ENCODE peak calls at places on chromosomes 5 and 9, in nine cellular contexts. X is mammary epithelial cell, Z is RWPE1, I is endodermal cell, T is endothelial cell of umbilical vein, P is brain microvascular endothelial cell, B is body of pancreas, C is psoas muscle, Q is GM06990. V is an unnamed sample.

GRCh38 chr9:131654857-131655577 is 84.9 kb downstream of the RAPGEF1 start:
- DNase-seq in Q (no peak), X (no peak), C (no peak), I (no peak), P (no peak), B (peak), Z (no peak), T (no peak), V (no peak)

GRCh38 chr9:2180704-2181103 is 165.6 kb downstream of the SMARCA2 start:
- DNase-seq in P (no peak), X (no peak), I (no peak), Q (no peak), C (no peak), B (no peak), T (no peak), Z (no peak), V (no peak)

GRCh38 chr9:107733530-107733907 is 243.9 kb upstream of the KLF4 start:
- DNase-seq in I (no peak), Z (no peak), X (no peak), B (peak), Q (no peak), T (peak), P (no peak), C (peak), V (peak)

GRCh38 chr5:62534461-62535236 is 44.0 kb upstream of the LRRC70 start:
- DNase-seq in Z (no peak), C (no peak), I (no peak), X (no peak), P (no peak), T (no peak), Q (no peak), B (no peak), V (no peak)

GRCh38 chr5:67880358-67880810 is 335.2 kb upstream of the PIK3R1 start:
- DNase-seq in I (no peak), B (no peak), P (no peak), X (peak), C (no peak), Z (no peak), T (no peak), Q (no peak), V (no peak)

GRCh38 chr9:37902804-37903580 is 935 bp downstream of the SLC25A51 start:
- DNase-seq in Q (no peak), I (no peak), Z (peak), B (no peak), X (peak), C (no peak), T (peak), P (peak), V (peak)

GRCh38 chr5:317086-317811 is 4.3 kb upstream of the AHRR start:
- DNase-seq in B (no peak), T (peak), Q (peak), P (peak), I (peak), X (peak), C (no peak), Z (peak), V (peak)

GRCh38 chr5:167764650-167765289 is 526.7 kb upstream of the WWC1 start:
- DNase-seq in B (no peak), Q (no peak), T (no peak), Z (no peak), P (no peak), X (no peak), I (peak), C (no peak), V (no peak)

GRCh38 chr5:7850533-7851239 is at the start of gene CFAP90:
- DNase-seq in Q (no peak), T (peak), B (peak), P (peak), C (peak), X (no peak), I (peak), Z (no peak), V (no peak)

GRCh38 chr5:180137401-180138213 is 66.0 kb upstream of the RNF130 start:
- DNase-seq in Q (no peak), Z (no peak), X (no peak), P (no peak), C (peak), T (no peak), I (no peak), B (no peak), V (no peak)

GRCh38 chr5:138632900-138633489 is 57.8 kb upstream of the HSPA9 start:
- DNase-seq in Q (no peak), B (peak), P (peak), I (peak), C (peak), Z (no peak), T (peak), X (peak), V (peak)

GRCh38 chr9:74960548-74960947 is 7.8 kb upstream of the C9orf40 start:
- DNase-seq in I (no peak), T (no peak), P (peak), X (peak), Z (peak), Q (no peak), C (no peak), B (no peak), V (peak)

GRCh38 chr5:33848554-33848953 is 43.2 kb downstream of the ADAMTS12 start:
- DNase-seq in P (no peak), Z (no peak), I (no peak), B (no peak), T (no peak), Q (no peak), X (no peak), C (no peak), V (no peak)

GRCh38 chr9:131217321-131218031 is 58.8 kb downstream of the FAM78A start:
- DNase-seq in X (no peak), T (peak), B (no peak), C (no peak), Q (no peak), P (no peak), I (no peak), Z (no peak), V (no peak)

GRCh38 chr5:90418214-90418613 is 8.7 kb upstream of the CETN3 start:
- DNase-seq in B (no peak), X (no peak), I (no peak), C (no peak), T (no peak), Q (no peak), P (no peak), Z (no peak), V (no peak)
- TF ChIP-seq CTCF in B (no peak), X (no peak), I (no peak), C (no peak), T (no peak), Q (no peak), P (no peak), Z (no peak), V (no peak)

GRCh38 chr5:114223866-114224265 is 138.0 kb upstream of the KCNN2 start:
- DNase-seq in Z (peak), B (peak), C (no peak), X (peak), Q (peak), T (peak), I (peak), P (peak), V (peak)
- TF ChIP-seq CTCF in Z (no peak), B (no peak), C (peak), X (peak), Q (peak), T (peak), I (peak), P (peak), V (peak)

GRCh38 chr5:117182104-117182503 is 607.5 kb upstream of the SEMA6A start:
- DNase-seq in T (no peak), B (no peak), P (no peak), C (no peak), I (no peak), X (no peak), Q (no peak), Z (no peak), V (no peak)

GRCh38 chr5:117177302-117177701 is 602.7 kb upstream of the SEMA6A start:
- DNase-seq in P (no peak), I (no peak), Q (no peak), Z (no peak), C (no peak), T (no peak), X (no peak), B (no peak), V (no peak)
- TF ChIP-seq CTCF in P (no peak), I (no peak), Q (no peak), Z (no peak), C (no peak), T (no peak), X (no peak), B (no peak), V (no peak)

GRCh38 chr9:120755827-120756434 is 37.3 kb downstream of the FBXW2 start:
- DNase-seq in P (peak), B (peak), I (peak), X (peak), Z (peak), T (peak), Q (no peak), C (no peak), V (peak)

GRCh38 chr9:120758544-120758943 is 34.7 kb downstream of the FBXW2 start:
- DNase-seq in P (no peak), B (no peak), Z (no peak), X (no peak), C (no peak), T (no peak), Q (no peak), I (no peak), V (no peak)

GRCh38 chr9:120759755-120760400 is 33.3 kb downstream of the FBXW2 start:
- DNase-seq in Q (no peak), Z (no peak), I (no peak), X (no peak), T (no peak), C (no peak), B (no peak), P (no peak), V (no peak)

GRCh38 chr9:120755044-120755443 is 38.2 kb downstream of the FBXW2 start:
- DNase-seq in B (no peak), Z (no peak), I (no peak), T (no peak), C (no peak), X (no peak), Q (no peak), P (no peak), V (no peak)

DNA sequence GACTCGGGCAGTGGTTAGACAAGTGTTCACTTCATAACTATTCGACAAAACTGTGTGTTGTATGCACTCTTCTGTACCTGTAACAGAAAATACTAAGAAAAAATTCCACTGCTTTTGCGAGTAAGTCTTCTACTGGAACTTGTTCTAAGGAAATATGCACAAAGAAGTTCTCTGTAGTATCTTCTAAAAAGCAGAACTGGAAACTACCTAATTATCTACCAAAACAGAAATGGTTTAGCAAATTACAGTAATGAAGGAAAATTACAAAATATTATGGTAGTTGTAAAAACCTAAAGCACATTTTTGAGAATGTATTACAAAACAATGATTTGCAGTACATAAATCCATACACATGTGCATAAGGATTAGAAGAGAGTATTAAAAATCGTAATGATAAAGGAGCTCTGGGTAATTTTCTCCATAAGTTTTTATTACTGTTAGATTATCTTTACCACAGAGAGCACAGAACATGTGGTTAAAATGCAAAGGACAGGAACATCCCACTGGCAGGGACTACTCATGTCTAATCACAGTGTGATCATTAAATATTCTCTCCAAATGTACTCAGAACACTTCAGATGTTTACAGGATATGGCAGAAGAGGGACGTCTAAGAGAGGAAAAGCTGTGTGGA is 35.8 kb downstream of the FBXW2 start:
- DNase-seq in Q (no peak), B (no peak), X (no peak), Z (no peak), I (no peak), C (no peak), T (no peak), P (no peak), V (no peak)
- TF ChIP-seq CTCF in Q (no peak), B (no peak), X (no peak), Z (no peak), I (no peak), C (no peak), T (no peak), P (no peak), V (no peak)

GRCh38 chr9:16813838-16814237 is 56.6 kb downstream of the BNC2 start:
- DNase-seq in Z (no peak), P (no peak), Q (no peak), B (no peak), I (no peak), C (no peak), T (no peak), X (no peak), V (no peak)

GRCh38 chr9:16821344-16821743 is 49.1 kb downstream of the BNC2 start:
- DNase-seq in I (no peak), P (no peak), Z (no peak), Q (no peak), X (no peak), B (no peak), T (no peak), C (no peak), V (no peak)

GRCh38 chr9:16815042-16815441 is 55.4 kb downstream of the BNC2 start:
- DNase-seq in C (no peak), I (no peak), Z (no peak), T (no peak), X (no peak), B (no peak), Q (no peak), P (no peak), V (no peak)

GRCh38 chr9:16816006-16816405 is 54.5 kb downstream of the BNC2 start:
- DNase-seq in I (no peak), B (no peak), P (no peak), Z (no peak), T (no peak), C (no peak), X (no peak), Q (no peak), V (no peak)

GRCh38 chr9:16817002-16817401 is 53.5 kb downstream of the BNC2 start:
- DNase-seq in X (no peak), Z (no peak), B (no peak), P (no peak), C (no peak), I (no peak), T (no peak), Q (no peak), V (no peak)
- TF ChIP-seq CTCF in X (no peak), Z (no peak), B (no peak), P (no peak), C (no peak), I (no peak), T (no peak), Q (no peak), V (no peak)

GRCh38 chr5:35440409-35440808 is 177.3 kb upstream of the SPEF2 start:
- DNase-seq in B (no peak), X (no peak), Q (no peak), I (no peak), C (no peak), T (no peak), P (no peak), Z (no peak), V (no peak)

GRCh38 chr5:35438288-35438687 is 179.4 kb upstream of the SPEF2 start:
- DNase-seq in P (no peak), B (no peak), C (no peak), I (no peak), Q (no peak), Z (no peak), T (no peak), X (no peak), V (no peak)

GRCh38 chr5:35438786-35439185 is 178.9 kb upstream of the SPEF2 start:
- DNase-seq in X (peak), B (no peak), Z (no peak), Q (no peak), P (peak), T (no peak), I (no peak), C (no peak), V (no peak)

GRCh38 chr5:35430381-35431162 is 187.1 kb upstream of the SPEF2 start:
- DNase-seq in I (no peak), P (no peak), C (no peak), X (peak), B (peak), Z (peak), Q (no peak), T (no peak), V (no peak)

DNA sequence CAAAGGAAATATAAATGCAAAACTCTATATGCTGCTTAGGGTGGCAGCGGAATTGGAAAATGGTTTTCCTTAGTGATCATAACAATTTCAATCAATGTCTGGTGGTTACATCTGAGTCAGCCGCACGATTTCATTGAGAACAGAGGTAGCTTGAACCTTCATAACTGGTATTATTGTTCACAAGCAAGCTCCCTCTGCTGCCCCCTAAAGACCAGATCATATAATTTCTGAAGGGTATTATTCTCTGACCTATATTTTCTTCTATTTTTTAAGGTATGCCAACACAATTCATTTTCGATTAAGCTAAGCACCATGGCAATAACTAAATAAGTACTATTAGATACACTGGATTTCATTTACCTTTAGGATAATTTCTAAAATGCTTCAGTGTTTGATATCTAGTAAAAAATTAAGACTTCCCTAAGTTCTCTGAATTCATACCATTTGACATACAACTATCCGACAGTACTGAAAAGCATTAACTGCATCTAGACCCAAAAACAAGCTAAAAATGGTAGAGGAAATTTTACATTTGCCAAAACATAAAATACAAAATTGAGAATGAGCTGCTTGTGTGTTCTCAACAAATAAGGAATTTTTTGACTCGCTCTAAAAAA is 181.1 kb upstream of the SPEF2 start:
- DNase-seq in I (no peak), B (peak), Q (peak), X (peak), P (peak), C (no peak), Z (peak), T (peak), V (peak)
- TF ChIP-seq CTCF in I (peak), B (peak), Q (peak), X (peak), P (peak), C (peak), Z (peak), T (peak), V (peak)

GRCh38 chr9:12191630-12192029 is 501.6 kb upstream of the TYRP1 start:
- DNase-seq in P (no peak), X (no peak), B (no peak), Q (no peak), Z (no peak), T (no peak), C (no peak), I (no peak), V (no peak)

DNA sequence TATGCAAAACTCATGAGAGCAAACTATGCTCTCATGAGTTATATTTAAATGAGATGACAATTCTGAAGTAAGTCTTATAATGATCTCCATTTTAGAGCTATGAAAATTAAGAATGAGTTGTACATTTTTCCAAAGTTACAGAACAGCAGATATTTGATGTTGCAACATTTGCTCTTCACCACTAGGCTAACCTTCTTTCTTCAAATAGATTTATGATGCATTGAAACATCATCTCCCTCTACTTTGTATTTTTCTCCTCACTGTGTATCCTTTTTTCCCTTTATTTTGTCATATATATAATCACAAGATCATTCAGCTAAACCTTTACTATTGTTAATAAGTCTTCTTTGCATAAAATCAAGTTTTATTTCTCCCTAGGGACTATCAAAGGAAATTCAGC is 497.7 kb upstream of the TYRP1 start:
- DNase-seq in B (no peak), X (no peak), C (no peak), Q (no peak), T (no peak), I (no peak), Z (no peak), P (no peak), V (no peak)
- TF ChIP-seq CTCF in B (no peak), X (no peak), C (no peak), Q (no peak), T (no peak), I (peak), Z (no peak), P (no peak), V (no peak)

DNA sequence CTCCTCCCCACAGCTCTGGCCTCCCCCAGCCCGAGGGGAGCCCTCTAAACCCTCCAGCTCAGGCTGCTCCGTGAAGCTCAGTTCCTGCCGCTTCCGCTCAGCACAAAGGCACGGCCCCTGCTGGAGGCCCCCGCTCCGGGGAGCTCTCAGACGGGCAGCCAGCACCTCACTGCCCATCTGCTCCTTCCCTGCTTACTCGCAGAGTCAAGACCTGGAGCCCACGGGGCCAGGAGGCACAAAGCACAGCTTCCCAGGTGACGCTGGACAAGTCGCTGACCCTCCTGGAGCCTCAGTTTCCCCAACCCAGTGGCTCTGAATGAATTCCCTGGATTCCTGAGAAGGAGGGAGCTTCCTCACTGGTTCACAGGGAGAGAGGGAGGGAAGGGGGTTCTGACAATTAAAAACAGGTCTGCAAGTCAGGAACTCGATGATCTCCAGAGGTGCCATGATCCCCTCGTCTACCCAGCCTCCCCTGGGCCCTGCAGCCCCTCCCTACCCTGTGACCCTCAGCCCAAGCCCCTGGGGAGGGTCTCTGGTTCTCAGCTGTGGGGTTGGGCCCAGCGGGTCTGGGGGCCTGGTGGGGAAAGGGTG is 36.2 kb downstream of the VAV2 start:
- DNase-seq in P (no peak), I (peak), C (peak), Q (peak), Z (no peak), T (peak), X (no peak), B (peak), V (no peak)
- TF ChIP-seq CTCF in P (peak), I (peak), C (no peak), Q (peak), Z (no peak), T (no peak), X (no peak), B (no peak), V (no peak)

DNA sequence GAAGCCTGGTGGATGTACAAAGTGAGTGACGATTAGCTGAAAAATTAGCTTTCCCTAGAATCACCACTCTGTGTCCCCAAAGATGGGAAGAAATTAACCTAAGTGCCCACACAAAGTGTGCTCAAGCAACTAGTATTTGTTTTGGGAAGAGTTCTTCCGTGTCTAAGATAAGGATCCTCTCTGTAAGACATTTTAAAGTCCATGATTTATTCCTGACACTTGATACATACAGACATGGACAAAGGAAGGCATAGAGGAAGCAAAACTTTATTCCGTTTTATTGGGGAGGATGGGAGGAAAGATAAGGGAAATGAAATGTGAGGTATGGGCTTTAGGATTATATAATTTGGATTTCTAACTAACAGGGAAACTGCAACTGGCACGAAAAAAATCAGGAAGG is 1772.6 kb downstream of the EFNA5 start:
- DNase-seq in Q (no peak), I (no peak), P (no peak), B (no peak), T (no peak), X (no peak), C (no peak), Z (no peak), V (no peak)
- TF ChIP-seq CTCF in Q (no peak), I (no peak), P (no peak), B (no peak), T (no peak), X (no peak), C (no peak), Z (no peak), V (no peak)

DNA sequence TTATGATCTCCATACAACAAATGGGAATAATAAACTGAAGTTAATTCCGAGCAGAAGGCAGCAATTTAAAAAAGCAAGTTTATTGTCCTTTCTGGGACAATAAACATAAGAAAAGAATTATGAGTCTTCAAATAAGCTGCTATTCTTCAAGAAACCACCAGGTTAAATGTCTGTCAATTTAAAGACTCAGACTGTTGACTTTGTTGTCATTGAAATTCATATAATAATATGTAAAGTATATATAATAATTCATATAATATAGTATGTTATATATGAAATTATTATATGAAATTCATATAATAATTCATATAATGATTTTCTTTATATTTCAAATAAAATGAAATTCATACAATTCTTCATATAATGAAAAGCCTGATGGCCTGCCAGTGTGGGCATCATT is 497.5 kb upstream of the RGMB start:
- DNase-seq in Z (no peak), T (no peak), X (no peak), Q (no peak), C (no peak), B (no peak), P (no peak), I (no peak), V (no peak)
- TF ChIP-seq CTCF in Z (no peak), T (no peak), X (no peak), Q (no peak), C (no peak), B (no peak), P (no peak), I (peak), V (no peak)

V was measured in MCF 10A.